ENCODE peak calls at places on chromosomes 2 and 18, in eight cellular contexts. P is transverse colon, D is A549, N is upper lobe of right lung, S is cardiac muscle cell, Q is BE2C, X is endothelial cell of umbilical vein, I is astrocyte. G is an unnamed sample. For H3K9me3, the result is how much of the 10 kb centered on the place peaks cover.

GRCh38 chr18:23151414-23152099 is 16.3 kb downstream of the CABLES1 start:
- DNase-seq in I (no peak), S (no peak), X (no peak), D (no peak), Q (no peak), P (no peak), N (no peak), G (peak)

GRCh38 chr2:27000228-27000627 is 29.8 kb downstream of the MAPRE3 start:
- DNase-seq in S (no peak), P (no peak), I (no peak), D (no peak), N (no peak), X (no peak), Q (no peak), G (no peak)

GRCh38 chr2:218010116-218010837 is 7.5 kb upstream of the TNS1 start:
- DNase-seq in X (peak), Q (peak), I (no peak), D (peak), P (peak), S (peak), N (peak), G (peak)

GRCh38 chr2:240392948-240393830 is 42.3 kb upstream of the GPC1 start:
- DNase-seq in P (no peak), X (no peak), D (no peak), S (no peak), N (peak), Q (peak), I (no peak), G (peak)

GRCh38 chr2:172173307-172173706 is 70.6 kb upstream of the DLX2 start:
- DNase-seq in N (no peak), I (no peak), Q (no peak), P (no peak), S (no peak), X (peak), D (no peak), G (no peak)

GRCh38 chr18:11154369-11154982 is 5.1 kb upstream of the PIEZO2 start:
- DNase-seq in P (no peak), S (peak), N (no peak), Q (no peak), D (peak), I (peak), X (peak), G (no peak)

GRCh38 chr2:237673130-237673921 is 45.9 kb downstream of the LRRFIP1 start:
- DNase-seq in D (peak), I (peak), X (peak), Q (peak), N (peak), P (peak), S (peak), G (peak)

GRCh38 chr18:79962311-79962710 is 2.1 kb upstream of the HSBP1L1 start:
- DNase-seq in D (no peak), N (peak), P (no peak), S (no peak), I (peak), Q (no peak), X (no peak), G (no peak)

GRCh38 chr18:56542488-56542887 is 95.9 kb downstream of the TXNL1 start:
- DNase-seq in I (no peak), D (no peak), Q (no peak), S (no peak), P (no peak), N (no peak), X (no peak), G (no peak)

GRCh38 chr2:212814941-212815340 is 276.3 kb upstream of the ERBB4 start:
- DNase-seq in X (no peak), D (no peak), N (no peak), Q (no peak), P (no peak), S (no peak), I (no peak), G (no peak)

GRCh38 chr2:162890690-162891311 is 52.2 kb upstream of the KCNH7 start:
- DNase-seq in X (peak), P (no peak), Q (peak), S (peak), D (peak), N (no peak), I (peak), G (peak)

GRCh38 chr18:3538456-3538855 is 88.5 kb downstream of the TGIF1 start:
- DNase-seq in P (no peak), X (no peak), N (no peak), S (no peak), I (no peak), D (no peak), Q (no peak), G (no peak)

GRCh38 chr2:75194184-75194868 is 5.0 kb downstream of the TACR1 start:
- DNase-seq in P (no peak), X (no peak), Q (no peak), I (no peak), S (no peak), N (no peak), D (no peak), G (no peak)

GRCh38 chr18:31658670-31659573 is 25.5 kb downstream of the B4GALT6 start:
- DNase-seq in Q (no peak), X (no peak), I (peak), P (no peak), D (no peak), N (no peak), S (no peak), G (no peak)

GRCh38 chr2:43391877-43392214 is 165.4 kb upstream of the ZFP36L2 start:
- DNase-seq in D (no peak), N (no peak), S (no peak), Q (no peak), P (no peak), I (peak), X (peak), G (no peak)

GRCh38 chr2:11359865-11360264 is 15.4 kb upstream of the ROCK2 start:
- DNase-seq in D (no peak), S (no peak), Q (no peak), P (no peak), N (no peak), I (no peak), X (no peak), G (no peak)

GRCh38 chr18:77129150-77129551 is 3.4 kb downstream of the MBP start:
- DNase-seq in X (no peak), P (no peak), N (no peak), Q (no peak), I (peak), D (no peak), S (no peak), G (no peak)

DNA sequence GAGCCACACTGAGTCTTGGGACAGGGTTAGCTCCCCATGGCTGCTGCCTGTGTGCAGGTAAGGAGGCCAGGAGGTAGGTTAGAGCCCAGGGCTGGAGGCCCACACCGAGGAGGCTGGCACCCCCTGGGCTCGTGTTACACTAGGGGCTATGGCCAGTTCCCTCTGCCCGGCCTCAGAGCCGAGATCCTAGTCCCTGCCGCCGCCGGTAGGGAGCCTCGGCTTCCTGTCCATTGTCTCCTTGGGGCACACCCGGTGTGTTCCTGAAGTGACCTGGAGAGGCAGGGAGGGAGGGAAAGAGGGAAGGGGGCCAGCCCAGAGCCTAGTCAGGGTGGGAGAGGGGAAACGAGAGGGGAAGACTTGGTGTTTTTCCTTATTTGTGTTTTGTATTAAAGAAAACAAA is 170.5 kb downstream of the CTIF start:
- DNase-seq in I (no peak), S (no peak), P (no peak), X (peak), D (no peak), N (no peak), Q (no peak), G (no peak)
- TF ChIP-seq CTCF in I (no peak), S (no peak), P (no peak), X (no peak), D (no peak), N (no peak), Q (no peak), G (no peak)

GRCh38 chr2:96115631-96116423 is 544 bp downstream of the ADRA2B start:
- DNase-seq in X (no peak), P (no peak), Q (no peak), N (peak), I (no peak), S (no peak), D (no peak), G (no peak)

GRCh38 chr2:96116424-96116878 is at the start of gene ADRA2B:
- DNase-seq in Q (peak), X (peak), P (peak), N (peak), D (peak), I (no peak), S (peak), G (peak)

GRCh38 chr2:96117701-96118588 is 1.6 kb upstream of the ADRA2B start:
- DNase-seq in N (peak), S (peak), P (no peak), I (no peak), X (no peak), Q (peak), D (no peak), G (peak)

GRCh38 chr2:96118698-96119388 is 2.5 kb upstream of the ADRA2B start:
- DNase-seq in S (no peak), D (no peak), N (peak), Q (no peak), P (no peak), X (no peak), I (no peak), G (no peak)

DNA sequence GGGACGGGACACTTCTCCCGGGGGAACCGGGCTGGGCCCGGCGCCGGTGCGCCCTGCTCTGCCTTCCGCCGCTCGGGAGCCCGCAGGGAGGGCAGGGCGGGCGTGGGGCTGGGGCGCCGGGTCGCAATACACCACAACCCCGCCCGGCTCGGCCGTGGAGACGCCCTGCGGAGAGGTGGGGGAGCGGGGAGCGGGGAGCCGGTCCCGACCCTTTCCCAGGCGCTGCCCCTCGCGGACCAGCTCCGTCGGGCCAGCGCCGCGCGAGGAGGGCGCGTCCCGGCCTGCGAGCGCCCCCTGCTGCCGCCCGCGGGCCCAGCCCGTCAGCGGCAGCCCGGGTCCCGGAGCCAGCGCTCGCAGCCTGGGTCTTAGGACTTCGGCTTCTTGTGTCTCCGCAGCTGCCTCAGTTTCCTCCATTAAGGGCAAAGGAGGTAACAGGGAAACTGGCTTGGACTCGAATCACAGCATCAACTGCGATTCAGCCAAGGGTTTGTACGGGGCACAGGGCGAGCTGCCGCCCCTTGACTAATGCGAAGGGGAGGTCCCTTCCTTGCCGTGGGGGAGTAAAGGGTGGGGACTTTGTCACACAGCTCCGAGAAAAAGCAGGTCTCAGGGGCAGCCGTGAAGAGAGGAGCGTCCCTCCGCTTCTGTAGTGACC is 635 bp upstream of the ADRA2B start:
- DNase-seq in S (peak), Q (peak), N (peak), P (peak), I (no peak), X (peak), D (peak), G (peak)
- H3K4me3 ChIP-seq in S (peak), Q (peak), N (peak), P (peak), I (peak), X (no peak), D (peak), G (peak)

GRCh38 chr2:123157016-123157415 is 868.1 kb upstream of the CNTNAP5 start:
- DNase-seq in X (no peak), N (no peak), P (no peak), D (no peak), S (no peak), I (no peak), Q (no peak), G (no peak)

GRCh38 chr2:123153041-123153440 is 872.0 kb upstream of the CNTNAP5 start:
- DNase-seq in I (no peak), S (no peak), Q (no peak), X (no peak), N (no peak), D (no peak), P (no peak), G (no peak)

GRCh38 chr2:123154195-123154594 is 870.9 kb upstream of the CNTNAP5 start:
- DNase-seq in Q (no peak), N (no peak), P (no peak), S (no peak), I (no peak), D (no peak), X (no peak), G (no peak)
- H3K9me3 ChIP-seq in Q (under half), N (under half), P (under half), S (under half), I (under half), D (under half), X (under half), G (under half)

GRCh38 chr2:40421643-40422297 is 30.1 kb downstream of the SLC8A1 start:
- DNase-seq in Q (no peak), N (no peak), S (no peak), D (no peak), I (no peak), P (no peak), X (peak), G (no peak)

GRCh38 chr2:40416486-40416885 is 35.4 kb downstream of the SLC8A1 start:
- DNase-seq in D (no peak), N (no peak), X (no peak), Q (no peak), P (no peak), S (no peak), I (peak), G (no peak)

GRCh38 chr2:40415391-40415790 is 36.5 kb downstream of the SLC8A1 start:
- DNase-seq in N (no peak), I (no peak), Q (no peak), S (no peak), P (no peak), X (no peak), D (no peak), G (no peak)

GRCh38 chr2:40418614-40419013 is 33.3 kb downstream of the SLC8A1 start:
- DNase-seq in S (no peak), I (no peak), X (no peak), D (no peak), P (no peak), N (no peak), Q (peak), G (peak)

DNA sequence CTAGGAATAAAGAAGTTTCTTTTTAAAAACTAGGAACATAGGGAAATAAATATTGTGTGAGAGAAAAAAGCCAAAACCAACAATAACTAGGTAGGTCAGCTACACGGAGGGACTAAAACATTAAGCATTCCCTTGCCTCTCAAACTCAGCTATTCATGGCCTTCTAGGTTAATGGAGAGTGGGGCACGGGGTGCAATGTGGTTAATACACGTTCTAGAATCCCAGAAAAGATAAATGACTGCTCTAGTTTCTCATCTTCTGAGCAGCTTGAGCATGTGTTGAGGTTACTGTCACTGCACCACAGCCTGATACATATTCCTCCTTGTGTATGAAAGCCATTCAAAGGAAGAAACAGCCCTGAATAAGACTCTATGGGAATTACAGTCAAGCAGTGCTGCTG is 31.4 kb downstream of the SLC8A1 start:
- DNase-seq in P (no peak), N (no peak), D (no peak), I (peak), S (no peak), Q (no peak), X (no peak), G (no peak)
- TF ChIP-seq CTCF in P (no peak), N (no peak), D (no peak), I (no peak), S (no peak), Q (no peak), X (no peak), G (no peak)

GRCh38 chr2:222869252-222869560 is 8.4 kb downstream of the ACSL3 start:
- DNase-seq in Q (no peak), X (no peak), S (no peak), D (no peak), I (no peak), P (no peak), N (no peak), G (no peak)
- H3K4me3 ChIP-seq in Q (no peak), X (no peak), S (no peak), D (no peak), I (no peak), P (no peak), N (no peak), G (no peak)

GRCh38 chr2:65819963-65820362 is 387.6 kb upstream of the SPRED2 start:
- DNase-seq in I (no peak), N (no peak), X (no peak), S (no peak), Q (no peak), D (no peak), P (no peak), G (no peak)
- H3K9me3 ChIP-seq in I (under half), N (under half), X (under half), S (under half), Q (under half), D (under half), P (under half), G (under half)

DNA sequence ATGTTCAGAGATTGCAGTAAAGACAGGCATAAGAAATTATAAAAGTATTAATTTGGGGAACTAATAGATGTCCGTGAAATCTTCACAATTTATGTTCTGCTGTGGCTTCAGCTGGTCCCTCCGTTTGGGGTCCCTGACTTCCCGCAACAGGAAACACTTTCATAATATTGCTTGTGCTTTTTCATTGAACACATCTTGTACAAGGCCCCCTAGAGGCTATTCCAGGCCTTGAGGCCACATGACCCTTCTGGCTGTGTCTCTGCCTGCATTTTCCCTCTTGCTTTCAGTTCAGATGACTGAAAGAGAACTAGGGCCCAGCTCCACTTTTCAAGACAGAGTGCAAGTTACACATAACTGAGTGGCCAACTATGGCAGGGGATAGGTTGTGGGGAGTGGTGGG is 164.1 kb downstream of the TMEM247 start:
- DNase-seq in Q (no peak), X (no peak), P (no peak), S (no peak), N (no peak), I (no peak), D (peak), G (no peak)
- TF ChIP-seq CTCF in Q (peak), X (no peak), P (no peak), S (peak), N (no peak), I (peak), D (peak), G (peak)

GRCh38 chr2:164514491-164514890 is 106.8 kb downstream of the GRB14 start:
- DNase-seq in I (peak), X (peak), P (no peak), S (no peak), Q (no peak), D (peak), N (no peak), G (no peak)
- H3K4me3 ChIP-seq in I (no peak), X (no peak), P (no peak), S (no peak), Q (no peak), D (no peak), N (no peak), G (no peak)

GRCh38 chr2:153432381-153432780 is 46.2 kb downstream of the RPRM start:
- DNase-seq in S (peak), I (no peak), Q (no peak), X (no peak), D (no peak), N (no peak), P (no peak), G (peak)
- H3K9me3 ChIP-seq in S (under half), I (under half), Q (under half), X (under half), D (under half), N (under half), P (under half), G (under half)

G was measured in WERI-Rb-1.